ENCODE peak calls at places on chromosomes 1 and 21, in four cellular contexts. One of them, this sample, is unnamed.

GRCh38 chr1:7095343-7095964 is 310.2 kb downstream of the CAMTA1 start:
- DNase-seq in iris pigment epithelial cell: no peak
- DNase-seq in NCI-H446: no peak
- DNase-seq in T-helper 1 cell: no peak
- DNase-seq in this sample: no peak

GRCh38 chr1:21680918-21681317 is 11.8 kb upstream of the RAP1GAP start:
- DNase-seq in iris pigment epithelial cell: no peak
- DNase-seq in T-helper 1 cell: no peak
- DNase-seq in NCI-H446: no peak
- DNase-seq in this sample: no peak

GRCh38 chr21:38671716-38672115 is 134.0 kb upstream of the ETS2 start:
- DNase-seq in T-helper 1 cell: no peak
- DNase-seq in iris pigment epithelial cell: no peak
- DNase-seq in NCI-H446: no peak
- DNase-seq in this sample: no peak

GRCh38 chr1:232983817-232984567 is 33.6 kb downstream of the NTPCR start:
- DNase-seq in NCI-H446: no peak
- DNase-seq in T-helper 1 cell: no peak
- DNase-seq in iris pigment epithelial cell: no peak
- DNase-seq in this sample: no peak

GRCh38 chr1:205963756-205964155 is 20.5 kb upstream of the SLC26A9 start:
- DNase-seq in iris pigment epithelial cell: no peak
- DNase-seq in NCI-H446: no peak
- DNase-seq in T-helper 1 cell: no peak
- DNase-seq in this sample: no peak

GRCh38 chr1:173113015-173113741 is 62.4 kb upstream of the TNFSF18 start:
- DNase-seq in iris pigment epithelial cell: peak
- DNase-seq in T-helper 1 cell: no peak
- DNase-seq in NCI-H446: no peak
- DNase-seq in this sample: no peak

GRCh38 chr1:27618341-27619067 is 14.6 kb upstream of the AHDC1 start:
- DNase-seq in iris pigment epithelial cell: no peak
- DNase-seq in NCI-H446: no peak
- DNase-seq in T-helper 1 cell: no peak
- DNase-seq in this sample: no peak

GRCh38 chr1:202009326-202010031 is 908 bp upstream of the ELF3 start:
- DNase-seq in iris pigment epithelial cell: peak
- DNase-seq in T-helper 1 cell: no peak
- DNase-seq in NCI-H446: peak
- DNase-seq in this sample: peak